ENCODE peak calls at places on chromosomes 11 and 22, in seven cellular contexts. Y, F, S, Q, G, C and L are unnamed samples.
A peak's percentile ranks its signal among the peaks of the same experiment; 100 is the strongest.

GRCh38 chr22:49689858-49690257 is 137.8 kb downstream of the BRD1 start:
- DNase-seq in G (no peak), Q (no peak), Y (no peak), F (no peak), C (peak; percentile 15), S (peak; percentile 57), L (peak; percentile 30)

GRCh38 chr11:76327756-76328388 is 53.1 kb downstream of the THAP12 start:
- DNase-seq in G (no peak), F (peak; percentile 34), Y (no peak), S (peak; percentile 45), C (no peak), Q (no peak), L (no peak)

GRCh38 chr11:1494650-1495049 is 8.1 kb upstream of the MOB2 start:
- DNase-seq in Y (no peak), S (no peak), C (no peak), Q (no peak), G (no peak), F (no peak), L (no peak)

GRCh38 chr11:130904380-130904779 is 11.9 kb downstream of the SNX19 start:
- DNase-seq in G (no peak), Q (no peak), F (no peak), Y (no peak), S (no peak), C (no peak), L (no peak)

GRCh38 chr11:35893796-35894475 is 49.9 kb upstream of the LDLRAD3 start:
- DNase-seq in Y (peak; percentile 35), F (no peak), Q (no peak), C (no peak), S (no peak), G (no peak), L (peak; percentile 44)

GRCh38 chr11:96696736-96697135 is 306.9 kb downstream of the JRKL start:
- DNase-seq in Y (no peak), F (no peak), C (no peak), G (no peak), S (no peak), Q (no peak), L (no peak)

GRCh38 chr22:29269731-29270474 is 1.8 kb downstream of the EWSR1 start:
- DNase-seq in G (no peak), Y (peak; percentile 30), Q (no peak), C (no peak), S (no peak), F (no peak), L (no peak)

GRCh38 chr22:44755956-44756361 is 3.6 kb downstream of the ARHGAP8 start:
- DNase-seq in G (no peak), Y (peak; percentile 77), Q (no peak), F (no peak), S (no peak), C (peak; percentile 57), L (no peak)

GRCh38 chr11:9313648-9314290 is 624 bp downstream of the TMEM41B start:
- DNase-seq in G (no peak), Q (no peak), S (no peak), F (no peak), C (no peak), Y (peak; percentile 32), L (no peak)

GRCh38 chr11:130611791-130612251 is 163.4 kb downstream of the ADAMTS15 start:
- DNase-seq in F (no peak), Y (no peak), Q (no peak), S (peak; percentile 22), C (no peak), G (no peak), L (no peak)

GRCh38 chr22:30310881-30311771 is 15.6 kb downstream of the TBC1D10A start:
- DNase-seq in G (peak; percentile 79), Y (peak; percentile 83), C (no peak), F (peak; percentile 77), S (no peak), Q (no peak), L (no peak)

GRCh38 chr11:128448981-128449713 is 138.2 kb downstream of the ETS1 start:
- DNase-seq in S (no peak), Q (no peak), Y (no peak), C (no peak), G (no peak), F (no peak), L (no peak)

GRCh38 chr11:127994736-127995135 is 592.6 kb downstream of the ETS1 start:
- DNase-seq in G (no peak), F (no peak), C (no peak), Y (no peak), Q (no peak), S (no peak), L (no peak)

GRCh38 chr22:35746946-35747703 is 29.5 kb downstream of the APOL5 start:
- DNase-seq in C (no peak), Q (no peak), G (no peak), Y (no peak), F (no peak), S (no peak), L (no peak)

GRCh38 chr11:70497536-70498075 is 99.3 kb downstream of the CTTN start:
- DNase-seq in C (no peak), Q (no peak), F (peak; percentile 24), Y (no peak), G (peak; percentile 17), S (no peak), L (no peak)

GRCh38 chr11:118076754-118077281 is at the start of gene TMPRSS4:
- DNase-seq in C (peak; percentile 46), Y (peak; percentile 94), F (peak; percentile 60), Q (no peak), G (peak; percentile 62), S (no peak), L (no peak)

GRCh38 chr11:2940930-2941821 is 12.0 kb upstream of the PHLDA2 start:
- DNase-seq in S (no peak), G (no peak), Q (no peak), F (no peak), Y (peak; percentile 83), C (no peak), L (no peak)

GRCh38 chr22:46728470-46728869 is 9.6 kb downstream of the CERK start:
- DNase-seq in C (no peak), S (no peak), Y (no peak), F (no peak), Q (no peak), G (no peak), L (no peak)
- TF ChIP-seq CTCF in C (no peak), S (no peak), Y (no peak), F (no peak), Q (no peak), G (no peak), L (no peak)

DNA sequence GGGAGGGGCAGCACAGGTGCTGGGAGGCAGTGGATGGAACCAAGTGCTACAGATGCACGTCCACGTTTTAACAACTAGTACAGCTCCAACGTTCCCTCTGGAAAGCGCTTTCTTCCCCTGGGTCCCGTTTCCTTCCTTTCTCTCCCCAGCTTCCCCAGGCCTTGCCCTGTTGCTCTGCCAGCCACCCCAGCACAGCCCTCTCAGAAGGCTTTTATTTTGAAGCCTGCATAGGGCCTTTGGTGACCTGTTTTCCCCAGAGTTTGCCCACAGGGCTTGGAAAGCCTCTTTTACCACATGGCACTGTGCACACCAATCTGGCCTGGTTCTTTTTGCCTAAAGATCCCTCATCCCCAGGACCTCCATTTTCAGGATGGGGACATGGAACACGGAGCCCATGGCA is 13.9 kb upstream of the NCF4 start:
- DNase-seq in G (no peak), C (no peak), Y (no peak), Q (no peak), F (no peak), S (no peak), L (no peak)
- TF ChIP-seq CTCF in G (no peak), C (no peak), Y (no peak), Q (no peak), F (no peak), S (no peak), L (no peak)

GRCh38 chr11:19739872-19740271 is 27.2 kb downstream of the NAV2 start:
- DNase-seq in G (no peak), Q (no peak), F (no peak), S (no peak), C (peak; percentile 57), Y (no peak), L (no peak)
- TF ChIP-seq CTCF in G (no peak), Q (no peak), F (no peak), S (peak; percentile 62), C (peak; percentile 58), Y (no peak), L (no peak)

DNA sequence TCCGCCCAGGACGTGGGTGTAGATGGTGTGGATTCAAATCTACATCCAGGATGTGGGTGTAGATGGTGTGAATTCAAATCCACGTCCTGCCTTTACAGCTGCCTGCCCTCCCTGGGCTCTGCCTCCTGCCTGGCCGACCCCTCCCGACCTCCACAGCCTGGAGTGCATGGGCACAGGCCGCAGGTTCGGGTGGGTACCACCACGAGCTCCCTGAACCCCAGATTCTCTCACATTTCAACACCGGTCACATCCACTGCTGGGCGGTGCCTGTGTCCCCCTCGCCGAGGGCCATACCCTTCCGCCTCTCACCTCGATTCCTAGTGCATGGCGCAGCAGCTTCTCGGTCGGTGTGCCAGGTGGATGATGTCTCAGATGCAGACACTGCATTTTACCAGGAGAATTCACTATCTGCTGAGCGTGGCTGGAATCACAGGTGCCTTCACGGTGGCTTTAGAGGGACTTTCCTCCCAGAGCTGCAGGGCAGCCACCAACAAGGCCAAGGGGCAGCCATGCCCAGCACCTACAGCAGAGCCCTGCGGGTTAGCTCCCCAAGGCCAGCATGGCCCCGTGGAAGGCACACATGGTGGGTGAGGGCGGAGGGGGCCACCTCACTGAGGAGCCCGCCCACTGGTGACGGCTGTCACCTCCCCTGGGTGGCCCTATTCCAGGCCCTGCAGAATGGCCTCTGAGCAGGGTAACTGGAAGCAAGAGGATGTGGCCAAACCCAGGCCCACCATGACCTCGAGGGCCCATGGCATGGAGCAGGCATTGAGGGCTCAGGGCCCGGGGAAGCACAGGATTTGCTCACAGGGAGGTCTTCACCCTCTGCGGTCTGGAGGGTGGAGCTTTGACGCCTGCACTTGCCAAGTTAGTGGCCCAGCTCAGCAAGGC is 638.5 kb downstream of the TBC1D22A start:
- DNase-seq in Q (no peak), S (no peak), Y (no peak), G (no peak), C (no peak), F (no peak), L (no peak)
- TF ChIP-seq CTCF in Q (no peak), S (no peak), Y (no peak), G (no peak), C (no peak), F (no peak), L (no peak)

GRCh38 chr11:78065239-78065638 is 1.6 kb downstream of the THRSP start:
- DNase-seq in F (no peak), S (no peak), Y (no peak), C (no peak), G (no peak), Q (no peak), L (no peak)

GRCh38 chr11:78069465-78069864 is 5.8 kb downstream of the THRSP start:
- DNase-seq in G (no peak), F (no peak), S (no peak), C (no peak), Y (no peak), Q (no peak), L (no peak)

GRCh38 chr11:78066471-78066870 is 2.8 kb downstream of the THRSP start:
- DNase-seq in Q (no peak), Y (no peak), G (no peak), F (no peak), S (no peak), C (no peak), L (no peak)

GRCh38 chr11:78070606-78071005 is 6.9 kb downstream of the THRSP start:
- DNase-seq in F (no peak), G (no peak), S (no peak), C (no peak), Q (no peak), Y (no peak), L (no peak)

GRCh38 chr11:78067704-78068103 is 4.0 kb downstream of the THRSP start:
- DNase-seq in Q (no peak), C (no peak), Y (no peak), S (no peak), F (no peak), G (no peak), L (no peak)
- TF ChIP-seq CTCF in Q (no peak), C (no peak), Y (no peak), S (no peak), F (no peak), G (no peak), L (no peak)